ENCODE peak calls at places on chromosomes 6 and 20, in ten cellular contexts. Z is stimulated activated CD4-positive, alpha-beta T cell treated with anti-CD3 and anti-CD28 coated beads, Interleukin-15, amount 100 ng/mL, for 1 hour; T is activated CD4-positive, CD25-positive, alpha-beta regulatory T cell; E is NAMALWA; X is GM04504; F is NCI-H1417; Q is erythroblast; B is C1 segment of cervical spinal cord; V is head of caudate nucleus; P is PC-3. C is an unnamed sample.

GRCh38 chr20:22700387-22700786 is 116.0 kb upstream of the FOXA2 start:
- DNase-seq in Z (no peak), T (no peak), E (no peak), X (no peak), F (peak), Q (no peak), B (no peak), V (no peak), P (peak), C (no peak)

GRCh38 chr20:62603021-62603906 is 39.0 kb upstream of the SLCO4A1 start:
- DNase-seq in Z (no peak), T (peak), E (peak), X (no peak), F (peak), Q (no peak), B (peak), V (peak), P (peak), C (no peak)

GRCh38 chr6:39302669-39303424 is 11.4 kb downstream of the KCNK17 start:
- DNase-seq in Z (peak), T (peak), E (peak), X (peak), F (peak), Q (peak), B (peak), V (peak), P (peak), C (peak)

GRCh38 chr6:135189344-135189743 is 8.2 kb downstream of the MYB start:
- DNase-seq in Z (no peak), T (no peak), E (no peak), X (no peak), F (no peak), Q (no peak), B (no peak), V (no peak), P (no peak), C (no peak)

GRCh38 chr6:28167068-28167467 is 25.4 kb downstream of the ZKSCAN8 start:
- DNase-seq in Z (no peak), T (no peak), E (no peak), X (peak), F (no peak), Q (no peak), B (no peak), V (no peak), P (peak), C (no peak)

GRCh38 chr6:105810105-105810921 is 275.8 kb upstream of the PRDM1 start:
- DNase-seq in Z (peak), T (no peak), E (no peak), X (peak), F (no peak), Q (peak), B (no peak), V (peak), P (peak), C (peak)

GRCh38 chr20:7728373-7728772 is 211.9 kb downstream of the HAO1 start:
- DNase-seq in Z (no peak), T (no peak), E (no peak), X (no peak), F (no peak), Q (no peak), B (no peak), V (no peak), P (peak), C (no peak)

GRCh38 chr6:79570129-79570801 is 33.0 kb upstream of the LCA5 start:
- DNase-seq in Z (no peak), T (no peak), E (peak), X (no peak), F (peak), Q (no peak), B (no peak), V (peak), P (peak), C (no peak)

GRCh38 chr20:14295238-14295637 is 42.2 kb downstream of the FLRT3 start:
- DNase-seq in Z (no peak), T (no peak), E (no peak), X (no peak), F (no peak), Q (no peak), B (no peak), V (no peak), P (no peak), C (no peak)

GRCh38 chr6:121881974-121882667 is 446.7 kb downstream of the GJA1 start:
- DNase-seq in Z (no peak), T (no peak), E (no peak), X (peak), F (no peak), Q (no peak), B (no peak), V (no peak), P (peak), C (no peak)

GRCh38 chr6:142542704-142543233 is 241.0 kb downstream of the ADGRG6 start:
- DNase-seq in Z (no peak), T (no peak), E (no peak), X (peak), F (no peak), Q (no peak), B (no peak), V (no peak), P (peak), C (peak)

GRCh38 chr6:38517005-38517404 is 122.7 kb downstream of the BTBD9 start:
- DNase-seq in Z (no peak), T (no peak), E (no peak), X (no peak), F (peak), Q (no peak), B (no peak), V (no peak), P (peak), C (no peak)

GRCh38 chr6:114581293-114581692 is 238.5 kb upstream of the HS3ST5 start:
- DNase-seq in Z (no peak), T (no peak), E (no peak), X (no peak), F (peak), Q (no peak), B (no peak), V (no peak), P (peak), C (no peak)

C was measured in K562.